ENCODE peak calls at places on chromosomes 6 and 20, in eight cellular contexts. I is bronchial epithelial cell, J is fibroblast of mammary gland, X is choroid plexus epithelial cell, R is hepatocyte, W is fibroblast of lung, Y is thoracic aorta, H is MM.1S. M is an unnamed sample.

GRCh38 chr6:5466459-5466858 is 205.1 kb downstream of the FARS2 start:
- DNase-seq in I (peak; percentile 34), J (peak; percentile 76), X (peak; percentile 71), R (no peak), W (peak; percentile 52), Y (no peak), H (no peak), M (peak; percentile 77)

GRCh38 chr6:166167801-166168615 is at the start of gene TBXT:
- DNase-seq in I (no peak), J (no peak), X (no peak), R (peak; percentile 19), W (no peak), Y (no peak), H (no peak), M (no peak)

GRCh38 chr6:108120311-108120710 is 45.5 kb upstream of the NR2E1 start:
- DNase-seq in I (no peak), J (no peak), X (no peak), R (no peak), W (no peak), Y (no peak), H (no peak), M (no peak)

GRCh38 chr6:154521412-154521811 is 10.9 kb upstream of the CNKSR3 start:
- DNase-seq in I (no peak), J (no peak), X (no peak), R (no peak), W (no peak), Y (no peak), H (peak; percentile 5), M (no peak)

GRCh38 chr6:159788757-159789376 is 535 bp downstream of the TCP1 start:
- DNase-seq in I (peak; percentile 22), J (peak; percentile 43), X (peak; percentile 57), R (peak; percentile 68), W (peak; percentile 46), Y (no peak), H (peak; percentile 15), M (peak; percentile 24)

GRCh38 chr20:46176744-46177378 is 58.7 kb downstream of the CD40 start:
- DNase-seq in I (no peak), J (no peak), X (no peak), R (no peak), W (no peak), Y (no peak), H (no peak), M (no peak)

GRCh38 chr6:67759001-67759400 is 876.1 kb upstream of the ADGRB3 start:
- DNase-seq in I (peak; percentile 43), J (no peak), X (no peak), R (no peak), W (no peak), Y (no peak), H (no peak), M (no peak)

GRCh38 chr6:149560736-149561135 is 5.4 kb upstream of the GINM1 start:
- DNase-seq in I (no peak), J (no peak), X (peak; percentile 27), R (peak; percentile 19), W (no peak), Y (no peak), H (no peak), M (no peak)

GRCh38 chr20:23362392-23363256 is 642 bp downstream of the GZF1 start:
- DNase-seq in I (no peak), J (no peak), X (peak; percentile 47), R (peak; percentile 65), W (no peak), Y (no peak), H (peak; percentile 49), M (peak; percentile 13)

GRCh38 chr6:12288844-12289654 is 1.1 kb upstream of the EDN1 start:
- DNase-seq in I (peak; percentile 78), J (peak; percentile 63), X (peak; percentile 80), R (peak; percentile 79), W (peak; percentile 61), Y (no peak), H (peak; percentile 57), M (peak; percentile 76)

GRCh38 chr6:125112934-125113333 is 40.6 kb upstream of the TPD52L1 start:
- DNase-seq in I (no peak), J (no peak), X (no peak), R (no peak), W (no peak), Y (no peak), H (no peak), M (no peak)

GRCh38 chr6:140494321-140495085 is 1120.1 kb upstream of the CITED2 start:
- DNase-seq in I (peak; percentile 39), J (no peak), X (peak; percentile 63), R (no peak), W (no peak), Y (no peak), H (no peak), M (no peak)

GRCh38 chr20:19370076-19371075 is 157.9 kb downstream of the SLC24A3 start:
- DNase-seq in I (peak; percentile 13), J (no peak), X (no peak), R (no peak), W (no peak), Y (no peak), H (no peak), M (no peak)
- TF ChIP-seq CTCF in I (no peak), J (no peak), X (no peak), R (no peak), W (no peak), Y (no peak), H (no peak), M (no peak)

GRCh38 chr6:35299674-35300073 is 2.1 kb downstream of the DEF6 start:
- DNase-seq in I (no peak), J (no peak), X (no peak), R (no peak), W (no peak), Y (no peak), H (no peak), M (no peak)

GRCh38 chr6:35300848-35301247 is 3.2 kb downstream of the DEF6 start:
- DNase-seq in I (no peak), J (no peak), X (no peak), R (no peak), W (no peak), Y (no peak), H (no peak), M (no peak)

GRCh38 chr6:35296931-35297330 is 687 bp upstream of the DEF6 start:
- DNase-seq in I (no peak), J (no peak), X (no peak), R (no peak), W (no peak), Y (no peak), H (no peak), M (no peak)

GRCh38 chr6:35297541-35298481 is at the start of gene DEF6:
- DNase-seq in I (peak; percentile 91), J (peak; percentile 73), X (peak; percentile 94), R (peak; percentile 91), W (peak; percentile 80), Y (peak; percentile 38), H (peak; percentile 94), M (peak; percentile 83)

GRCh38 chr6:35298625-35299140 is 1.1 kb downstream of the DEF6 start:
- DNase-seq in I (no peak), J (no peak), X (no peak), R (no peak), W (no peak), Y (no peak), H (peak; percentile 30), M (no peak)
- H3K4me3 ChIP-seq in I (peak overlapping the region; percentile 57), J (no peak overlapping the region), X (no peak overlapping the region), R (no peak overlapping the region), W (no peak overlapping the region), Y (peak overlapping the region; percentile 69), H (peak overlapping the region; percentile 80), M (no peak overlapping the region)

DNA sequence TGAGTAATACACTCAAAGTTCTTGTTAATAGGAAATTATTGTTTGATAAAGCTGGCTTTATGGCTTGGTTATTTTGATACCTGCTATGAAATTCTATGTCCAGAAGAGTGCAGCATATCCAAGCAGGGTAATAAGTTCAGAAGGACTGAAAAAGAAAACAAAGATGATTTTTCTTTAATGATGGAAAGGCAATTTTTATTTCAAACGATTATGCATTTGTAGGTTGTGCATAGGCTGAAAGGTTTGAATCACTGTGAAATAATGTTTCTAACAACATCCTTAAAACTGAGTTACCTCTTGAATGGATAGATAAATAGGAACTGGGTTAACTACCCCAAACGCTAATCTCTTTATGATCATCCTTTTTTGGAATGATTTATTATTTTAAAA is 1.4 kb upstream of the MAN1A1 start:
- DNase-seq in I (peak; percentile 54), J (peak; percentile 74), X (peak; percentile 76), R (peak; percentile 31), W (peak; percentile 81), Y (no peak), H (peak; percentile 65), M (peak; percentile 74)
- TF ChIP-seq CTCF in I (peak; percentile 18), J (peak; percentile 68), X (peak; percentile 59), R (peak; percentile 65), W (peak; percentile 36), Y (no peak), H (peak; percentile 73), M (peak; percentile 57)

GRCh38 chr20:31869942-31870702 is at the start of the genes DUSP15 and TTLL9:
- DNase-seq in I (no peak), J (no peak), X (no peak), R (peak; percentile 89), W (no peak), Y (no peak), H (no peak), M (no peak)
- H3K4me3 ChIP-seq in I (peak within 1 kb of the TSS; percentile 36), J (peak within 1 kb of the TSS; percentile 12), X (peak within 1 kb of the TSS; percentile 46), R (peak within 1 kb of the TSS; percentile 80), W (peak within 1 kb of the TSS; percentile 28), Y (peak within 1 kb of the TSS; percentile 77), H (no peak within 1 kb of the TSS), M (no peak within 1 kb of the TSS)

M was measured in astrocyte of the spinal cord.